ENCODE peak calls at places on chromosomes 7 and 10, in six cellular contexts. N, C, I, F, H and K are unnamed samples.

GRCh38 chr10:116138897-116139296 is 134.1 kb downstream of the GFRA1 start:
- DNase-seq in N (no peak), C (no peak), I (peak; percentile 49), F (no peak), H (no peak), K (no peak)

GRCh38 chr7:126378642-126379041 is 874.1 kb downstream of the GRM8 start:
- DNase-seq in N (no peak), C (no peak), I (no peak), F (no peak), H (no peak), K (no peak)

GRCh38 chr7:50446542-50446960 is 3.6 kb downstream of the FIGNL1 start:
- DNase-seq in N (no peak), C (no peak), I (peak; percentile 99), F (no peak), H (peak; percentile 47), K (no peak)

GRCh38 chr10:121654021-121654545 is 55.8 kb upstream of the FGFR2 start:
- DNase-seq in N (no peak), C (no peak), I (no peak), F (no peak), H (no peak), K (no peak)

GRCh38 chr10:71952745-71953144 is 11.4 kb upstream of the CHST3 start:
- DNase-seq in N (no peak), C (peak; percentile 11), I (no peak), F (no peak), H (no peak), K (no peak)

GRCh38 chr10:122181901-122182799 is 88.9 kb upstream of the BTBD16 start:
- DNase-seq in N (no peak), C (no peak), I (peak; percentile 11), F (no peak), H (no peak), K (no peak)

GRCh38 chr10:13502384-13502783 is 26.4 kb downstream of the BEND7 start:
- DNase-seq in N (no peak), C (no peak), I (no peak), F (no peak), H (no peak), K (no peak)

GRCh38 chr7:55437375-55437774 is 72.2 kb downstream of the LANCL2 start:
- DNase-seq in N (no peak), C (no peak), I (no peak), F (no peak), H (no peak), K (no peak)

GRCh38 chr7:139563856-139564255 is 40.4 kb downstream of the CLEC2L start:
- DNase-seq in N (no peak), C (peak; percentile 38), I (no peak), F (no peak), H (no peak), K (no peak)

GRCh38 chr7:148700693-148701092 is 2.0 kb downstream of the CUL1 start:
- DNase-seq in N (no peak), C (no peak), I (no peak), F (no peak), H (no peak), K (peak; percentile 65)

GRCh38 chr10:64463406-64463805 is 942.2 kb downstream of the REEP3 start:
- DNase-seq in N (no peak), C (no peak), I (no peak), F (no peak), H (no peak), K (no peak)

GRCh38 chr7:84790873-84791272 is 396.0 kb downstream of the SEMA3D start:
- DNase-seq in N (no peak), C (no peak), I (no peak), F (no peak), H (no peak), K (no peak)
- H3K4me1 ChIP-seq in N (no peaks in the 10 kb centered on the region), C (no peaks in the 10 kb centered on the region), I (no peaks in the 10 kb centered on the region), F (no peaks in the 10 kb centered on the region), H (peaks cover 2% of the 10 kb centered on the region), K (no peaks in the 10 kb centered on the region)

DNA sequence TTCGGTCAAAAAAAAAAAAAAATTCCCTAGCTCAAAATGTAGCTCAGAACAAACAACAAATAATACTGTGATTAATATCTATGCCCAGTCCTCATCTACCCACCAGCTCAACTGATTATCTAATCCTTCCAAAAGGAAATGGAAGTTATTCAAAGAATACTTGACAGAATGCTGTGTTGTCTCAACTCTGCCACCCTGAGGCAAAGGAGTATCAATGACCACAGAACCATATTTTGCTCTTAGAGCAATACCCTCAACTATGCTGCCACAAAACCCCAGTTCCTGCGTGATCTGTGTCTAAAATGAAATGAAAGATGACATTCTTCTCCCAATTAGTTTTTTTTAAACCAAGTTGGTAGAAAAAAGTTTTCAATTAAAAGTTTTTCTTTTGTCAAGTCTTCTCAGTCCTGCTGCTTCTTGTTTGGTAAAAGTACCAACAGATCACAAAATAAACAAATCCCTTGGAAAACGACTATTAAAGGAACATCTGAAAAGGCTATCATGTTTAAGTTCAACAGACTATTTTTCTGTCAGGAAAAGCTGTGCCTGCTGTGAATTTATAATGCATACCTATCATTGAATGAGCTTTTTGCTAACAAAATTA is 21.6 kb downstream of the RBM28 start:
- DNase-seq in N (no peak), C (no peak), I (peak; percentile 37), F (no peak), H (no peak), K (peak; percentile 41)
- H3K4me3 ChIP-seq in N (no peak overlapping the region), C (no peak overlapping the region), I (no peak overlapping the region), F (no peak overlapping the region), H (no peak overlapping the region), K (no peak overlapping the region)

GRCh38 chr7:39967420-39968161 is 17.5 kb downstream of the CDK13 start:
- DNase-seq in N (no peak), C (no peak), I (no peak), F (no peak), H (no peak), K (no peak)
- H3K4me1 ChIP-seq in N (peaks cover 30% of the 10 kb centered on the region), C (peaks cover 10% of the 10 kb centered on the region), I (no peaks in the 10 kb centered on the region), F (no peaks in the 10 kb centered on the region), H (no peaks in the 10 kb centered on the region), K (peaks cover 52% of the 10 kb centered on the region)

GRCh38 chr7:18548569-18548968 is 53.0 kb downstream of the HDAC9 start:
- DNase-seq in N (no peak), C (no peak), I (no peak), F (no peak), H (no peak), K (no peak)
- H3K4me3 ChIP-seq in N (no peak overlapping the region), C (no peak overlapping the region), I (no peak overlapping the region), F (no peak overlapping the region), H (no peak overlapping the region), K (no peak overlapping the region)

GRCh38 chr10:1123972-1124371 is 67.8 kb downstream of the WDR37 start:
- DNase-seq in N (no peak), C (peak; percentile 50), I (no peak), F (no peak), H (no peak), K (no peak)

GRCh38 chr10:1124796-1125195 is 68.6 kb downstream of the WDR37 start:
- DNase-seq in N (no peak), C (peak; percentile 64), I (no peak), F (no peak), H (no peak), K (no peak)

GRCh38 chr10:1121311-1121970 is 65.3 kb downstream of the WDR37 start:
- DNase-seq in N (no peak), C (peak; percentile 77), I (no peak), F (no peak), H (no peak), K (no peak)

GRCh38 chr10:1122349-1122748 is 66.2 kb downstream of the WDR37 start:
- DNase-seq in N (no peak), C (no peak), I (no peak), F (no peak), H (no peak), K (no peak)

DNA sequence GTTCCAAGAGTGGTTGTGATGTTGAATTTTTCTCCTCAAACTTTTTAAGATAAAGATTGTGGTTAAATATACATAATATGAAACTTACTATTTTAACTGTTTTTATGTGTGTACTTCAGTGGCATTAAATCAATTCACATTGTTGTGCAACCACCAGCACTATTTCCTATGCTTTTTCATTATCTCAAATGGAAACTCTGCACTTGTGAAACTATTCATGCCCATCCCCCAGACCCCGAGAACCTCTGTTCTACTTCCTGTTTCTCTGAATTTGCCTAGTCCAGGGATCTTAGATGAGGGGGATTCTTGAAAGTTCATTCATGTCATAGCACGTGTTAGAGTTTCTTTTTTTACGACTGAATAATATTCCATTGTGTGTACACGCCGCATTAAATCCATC is 67.0 kb downstream of the WDR37 start:
- DNase-seq in N (no peak), C (no peak), I (no peak), F (no peak), H (no peak), K (peak; percentile 15)
- H3K4me1 ChIP-seq in N (peaks cover 15% of the 10 kb centered on the region), C (no peaks in the 10 kb centered on the region), I (no peaks in the 10 kb centered on the region), F (no peaks in the 10 kb centered on the region), H (peaks cover 2% of the 10 kb centered on the region), K (no peaks in the 10 kb centered on the region)

GRCh38 chr10:98414578-98414931 is 427 bp downstream of the PYROXD2 start:
- DNase-seq in N (no peak), C (no peak), I (no peak), F (no peak), H (no peak), K (no peak)

GRCh38 chr10:98416589-98416988 is 1.6 kb upstream of the PYROXD2 start:
- DNase-seq in N (no peak), C (peak; percentile 61), I (no peak), F (no peak), H (no peak), K (no peak)

GRCh38 chr10:98415710-98416077 is 712 bp upstream of the PYROXD2 start:
- DNase-seq in N (no peak), C (no peak), I (no peak), F (no peak), H (no peak), K (no peak)

GRCh38 chr10:98416989-98417388 is 2.0 kb upstream of the PYROXD2 start:
- DNase-seq in N (no peak), C (no peak), I (no peak), F (no peak), H (no peak), K (no peak)

GRCh38 chr10:98414932-98415709 is at the start of gene PYROXD2:
- DNase-seq in N (peak; percentile 52), C (peak; percentile 94), I (peak; percentile 78), F (peak; percentile 96), H (peak; percentile 92), K (no peak)
- H3K4me3 ChIP-seq in N (peak within 1 kb of the TSS; percentile 68), C (peak within 1 kb of the TSS; percentile 54), I (peak within 1 kb of the TSS; percentile 69), F (peak within 1 kb of the TSS; percentile 56), H (peak within 1 kb of the TSS; percentile 55), K (no peak within 1 kb of the TSS)